ENCODE peak calls at places on chromosomes 13 and 19, in eight cellular contexts. N is AG10803, Z is choroid plexus epithelial cell, J is AG09319, Q is ascending aorta, C is GM12864, Y is kidney epithelial cell, P is neural progenitor cell. V is an unnamed sample.

GRCh38 chr19:2288010-2288742 is 6.2 kb upstream of the PEAK3 start:
- DNase-seq in J (no peak), Q (no peak), C (no peak), P (no peak), Y (no peak), Z (no peak), N (no peak), V (no peak)

GRCh38 chr19:16571689-16572331 is 405 bp downstream of the SLC35E1 start:
- DNase-seq in Y (no peak), P (no peak), Z (peak), J (no peak), C (no peak), N (peak), Q (no peak), V (no peak)

GRCh38 chr19:40596608-40597328 is 4.4 kb upstream of the LTBP4 start:
- DNase-seq in J (no peak), P (peak), C (no peak), Y (no peak), N (no peak), Q (no peak), Z (peak), V (peak)

GRCh38 chr13:32277838-32278237 is 37.3 kb downstream of the ZAR1L start:
- DNase-seq in N (no peak), Z (no peak), P (no peak), J (no peak), Q (no peak), C (no peak), Y (no peak), V (no peak)

GRCh38 chr13:27006519-27007161 is 165.0 kb downstream of the USP12 start:
- DNase-seq in C (no peak), Q (no peak), N (peak), P (peak), Z (peak), J (no peak), Y (no peak), V (peak)

GRCh38 chr13:33721719-33722118 is 96.2 kb upstream of the RFC3 start:
- DNase-seq in N (peak), J (no peak), P (no peak), Z (peak), Q (no peak), Y (no peak), C (no peak), V (no peak)

GRCh38 chr13:93577105-93577504 is 350.5 kb downstream of the GPC6 start:
- DNase-seq in Z (no peak), Q (no peak), P (no peak), Y (no peak), C (no peak), J (no peak), N (no peak), V (no peak)

GRCh38 chr19:10766681-10767201 is 48.9 kb downstream of the DNM2 start:
- DNase-seq in N (peak), Q (no peak), C (no peak), Z (peak), J (no peak), P (no peak), Y (no peak), V (no peak)

GRCh38 chr19:42433503-42434260 is 6.5 kb upstream of the LIPE start:
- DNase-seq in C (no peak), N (peak), Q (no peak), P (peak), Y (no peak), Z (peak), J (no peak), V (peak)

GRCh38 chr13:111275382-111275781 is 45.1 kb upstream of the TEX29 start:
- DNase-seq in J (no peak), C (no peak), P (no peak), N (no peak), Z (no peak), Q (no peak), Y (no peak), V (no peak)

GRCh38 chr13:94620286-94620896 is 18.7 kb downstream of the GPR180 start:
- DNase-seq in N (peak), P (peak), Q (no peak), Z (peak), C (no peak), J (no peak), Y (no peak), V (peak)

GRCh38 chr13:52344108-52344507 is 61.9 kb downstream of the THSD1 start:
- DNase-seq in J (no peak), P (no peak), N (peak), Z (no peak), Y (no peak), C (no peak), Q (no peak), V (peak)

GRCh38 chr19:35143818-35144217 is 763 bp downstream of the FXYD7 start:
- DNase-seq in C (no peak), J (no peak), Z (no peak), Q (no peak), Y (no peak), P (no peak), N (no peak), V (no peak)

GRCh38 chr19:35899547-35900214 is 659 bp downstream of the NFKBID start:
- DNase-seq in Y (peak), J (peak), P (peak), C (peak), N (peak), Q (no peak), Z (peak), V (peak)

GRCh38 chr19:2747349-2747748 is 7.5 kb upstream of the SLC39A3 start:
- DNase-seq in C (peak), Y (no peak), N (no peak), Q (no peak), P (no peak), J (no peak), Z (no peak), V (no peak)

GRCh38 chr19:11659612-11660011 is 62.3 kb downstream of the ZNF627 start:
- DNase-seq in Q (no peak), Z (peak), P (no peak), C (no peak), Y (no peak), J (no peak), N (peak), V (no peak)

GRCh38 chr19:48308695-48309586 is 16.4 kb upstream of the EMP3 start:
- DNase-seq in N (no peak), J (no peak), Y (no peak), Q (no peak), Z (peak), P (peak), C (no peak), V (no peak)
- TF ChIP-seq CTCF in N (peak), J (peak), Y (peak), Q (no peak), Z (peak), P (peak), C (peak), V (no peak)

DNA sequence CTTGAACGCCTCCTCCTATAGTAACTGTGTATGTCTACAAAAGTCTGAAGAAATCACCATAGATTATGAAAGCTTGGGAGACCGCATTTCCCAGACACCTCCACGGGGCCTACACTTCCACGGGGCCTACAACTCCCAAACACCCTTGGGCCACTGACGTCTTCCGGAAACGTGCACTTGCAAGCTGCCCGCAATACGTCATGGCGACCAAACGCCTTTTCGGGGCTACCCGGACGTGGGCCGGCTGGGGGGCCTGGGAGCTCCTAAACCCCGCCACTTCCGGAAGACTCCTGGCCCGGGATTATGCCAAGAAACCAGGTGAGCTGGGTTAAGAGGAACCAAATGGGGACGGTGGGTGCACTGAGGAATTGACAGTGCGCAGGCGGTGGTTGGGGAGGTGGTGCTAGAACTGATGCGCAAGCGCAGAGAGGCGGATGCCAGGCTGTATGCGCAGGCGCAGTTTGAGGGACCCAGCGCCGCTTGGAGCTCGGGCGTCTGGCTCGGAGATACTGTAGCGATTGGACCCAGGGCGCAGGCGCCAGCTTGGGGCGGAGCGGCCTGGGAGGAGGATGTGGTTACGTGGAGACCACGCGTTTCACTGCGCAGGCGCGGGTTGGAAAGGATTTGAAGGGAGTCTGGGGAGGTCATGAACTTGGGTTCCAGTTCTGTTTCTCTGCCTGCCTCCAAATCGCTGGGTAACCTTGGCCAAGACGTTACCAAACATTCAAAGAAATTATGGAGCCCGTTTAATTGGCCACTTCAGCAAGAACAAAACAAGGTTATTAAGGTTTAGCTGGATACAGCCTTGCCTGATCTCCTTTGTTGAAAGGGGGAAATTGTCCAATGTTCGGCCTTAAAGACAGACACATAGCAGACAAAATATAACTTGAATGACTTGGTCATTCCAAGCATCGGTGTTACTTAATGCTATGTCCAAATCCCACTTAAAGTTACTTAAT is at the start of gene MRPL54:
- DNase-seq in Z (peak), J (peak), N (peak), C (peak), Q (peak), P (peak), Y (peak), V (peak)
- TF ChIP-seq CTCF in Z (no peak), J (no peak), N (no peak), C (no peak), Q (no peak), P (no peak), Y (no peak), V (no peak)

DNA sequence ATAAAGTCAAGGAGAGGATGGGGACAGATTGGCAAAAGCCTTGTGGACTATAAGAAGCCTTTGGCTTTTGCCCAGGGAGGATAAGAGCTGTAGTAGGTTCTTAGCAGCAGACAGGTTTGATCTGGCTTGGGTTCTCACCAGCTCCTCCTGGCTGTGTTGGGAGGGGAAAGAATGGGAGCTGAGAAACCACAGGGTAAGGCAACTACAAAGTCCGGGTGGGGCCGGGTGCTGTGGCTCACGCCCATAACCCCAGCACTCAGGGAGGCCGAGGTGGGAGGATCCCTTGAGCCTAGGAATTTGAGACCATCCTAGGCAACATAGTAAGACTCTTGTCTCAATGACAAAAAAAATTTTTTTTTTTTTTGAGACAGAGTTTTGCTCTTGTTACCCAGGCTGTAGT is 20.6 kb downstream of the NECTIN2 start:
- DNase-seq in Q (no peak), Z (no peak), N (no peak), Y (no peak), P (no peak), C (no peak), J (no peak), V (no peak)
- TF ChIP-seq CTCF in Q (no peak), Z (no peak), N (no peak), Y (no peak), P (no peak), C (no peak), J (no peak), V (no peak)

GRCh38 chr13:48162182-48162581 is 67.3 kb upstream of the MED4 start:
- DNase-seq in Z (no peak), P (no peak), Q (no peak), N (no peak), C (no peak), J (no peak), Y (no peak), V (no peak)
- TF ChIP-seq CTCF in Z (no peak), P (no peak), Q (no peak), N (no peak), C (no peak), J (no peak), Y (no peak), V (no peak)

GRCh38 chr13:43085545-43085944 is 62.2 kb downstream of the DNAJC15 start:
- DNase-seq in J (no peak), P (no peak), C (no peak), Z (peak), Y (no peak), N (peak), Q (no peak), V (peak)
- TF ChIP-seq CTCF in J (peak), P (peak), C (peak), Z (peak), Y (peak), N (peak), Q (peak), V (peak)

GRCh38 chr13:113969973-113970611 is 3.8 kb downstream of the C13orf46 start:
- DNase-seq in Z (no peak), C (no peak), J (no peak), P (no peak), Q (no peak), N (no peak), Y (no peak), V (peak)

GRCh38 chr13:113969311-113969972 is 4.4 kb downstream of the C13orf46 start:
- DNase-seq in C (no peak), Q (no peak), Z (no peak), P (no peak), J (no peak), N (no peak), Y (no peak), V (no peak)

GRCh38 chr13:113967206-113967720 is 6.6 kb downstream of the C13orf46 start:
- DNase-seq in P (no peak), N (no peak), J (no peak), Z (no peak), Y (no peak), Q (no peak), C (no peak), V (no peak)

GRCh38 chr13:113967729-113968462 is 6.0 kb downstream of the C13orf46 start:
- DNase-seq in Y (no peak), Z (no peak), N (no peak), C (no peak), Q (no peak), P (no peak), J (no peak), V (no peak)

DNA sequence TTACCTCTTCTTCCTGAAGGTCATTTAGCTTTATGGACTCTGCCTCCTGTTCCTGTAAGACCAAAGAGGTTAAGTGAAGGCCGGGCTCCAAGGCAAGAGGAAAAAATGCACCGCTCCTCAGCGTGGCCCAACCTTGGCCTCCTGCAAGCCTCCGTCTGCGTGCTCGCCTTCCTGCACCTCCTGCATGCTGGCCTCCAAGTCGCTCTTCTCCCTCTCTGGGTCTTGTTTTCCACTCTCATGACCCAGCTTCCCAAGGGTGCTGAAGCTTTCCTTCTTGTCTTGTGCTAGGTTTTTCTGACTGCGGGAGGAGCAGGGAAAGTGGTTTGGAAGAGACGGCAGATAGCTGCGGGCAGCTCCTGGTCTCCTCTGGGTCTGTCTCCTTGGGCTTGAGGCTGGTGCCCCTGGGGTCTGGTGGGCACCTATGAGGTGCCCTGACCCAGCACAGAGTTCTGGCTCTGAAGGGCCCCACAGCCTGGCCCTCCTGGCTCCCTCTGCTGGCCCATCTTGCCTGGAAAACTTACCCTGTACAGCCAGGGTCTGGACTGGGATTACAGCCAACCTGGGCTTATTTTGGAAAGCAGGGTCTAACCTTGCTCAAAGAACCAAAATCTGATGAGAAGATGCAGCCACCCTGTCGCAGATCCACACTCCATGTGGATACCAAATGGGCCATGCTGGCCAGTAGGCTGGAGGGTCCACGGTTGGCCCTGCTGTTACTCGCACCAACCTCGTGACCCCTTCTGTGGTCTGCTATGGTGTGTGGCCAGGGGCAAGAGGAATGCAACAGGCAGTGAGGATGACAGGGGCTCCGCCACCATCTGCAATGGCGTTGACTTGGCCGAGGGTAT is 5.2 kb downstream of the C13orf46 start:
- DNase-seq in P (no peak), Y (no peak), C (no peak), Z (no peak), Q (no peak), N (no peak), J (no peak), V (no peak)
- TF ChIP-seq CTCF in P (no peak), Y (no peak), C (no peak), Z (peak), Q (no peak), N (no peak), J (no peak), V (no peak)

GRCh38 chr13:113126265-113127150 is 3.9 kb downstream of the F10 start:
- DNase-seq in N (no peak), P (no peak), J (no peak), Y (no peak), Q (no peak), C (no peak), Z (no peak), V (no peak)
- TF ChIP-seq CTCF in N (no peak), P (no peak), J (no peak), Y (no peak), Q (no peak), C (no peak), Z (no peak), V (no peak)

GRCh38 chr19:18253716-18254115 is 20.5 kb downstream of the IQCN start:
- DNase-seq in Z (no peak), N (no peak), Q (no peak), P (no peak), C (no peak), Y (no peak), J (no peak), V (no peak)

GRCh38 chr19:18253130-18253529 is 21.1 kb downstream of the IQCN start:
- DNase-seq in P (no peak), N (no peak), C (no peak), Y (no peak), J (no peak), Q (no peak), Z (no peak), V (no peak)

GRCh38 chr19:18252370-18252717 is 21.9 kb downstream of the IQCN start:
- DNase-seq in Z (no peak), J (no peak), C (no peak), Q (no peak), P (no peak), N (no peak), Y (no peak), V (no peak)

GRCh38 chr19:18257503-18258470 is 16.5 kb downstream of the IQCN start:
- DNase-seq in C (no peak), Q (no peak), P (no peak), Y (no peak), J (no peak), Z (no peak), N (no peak), V (no peak)

DNA sequence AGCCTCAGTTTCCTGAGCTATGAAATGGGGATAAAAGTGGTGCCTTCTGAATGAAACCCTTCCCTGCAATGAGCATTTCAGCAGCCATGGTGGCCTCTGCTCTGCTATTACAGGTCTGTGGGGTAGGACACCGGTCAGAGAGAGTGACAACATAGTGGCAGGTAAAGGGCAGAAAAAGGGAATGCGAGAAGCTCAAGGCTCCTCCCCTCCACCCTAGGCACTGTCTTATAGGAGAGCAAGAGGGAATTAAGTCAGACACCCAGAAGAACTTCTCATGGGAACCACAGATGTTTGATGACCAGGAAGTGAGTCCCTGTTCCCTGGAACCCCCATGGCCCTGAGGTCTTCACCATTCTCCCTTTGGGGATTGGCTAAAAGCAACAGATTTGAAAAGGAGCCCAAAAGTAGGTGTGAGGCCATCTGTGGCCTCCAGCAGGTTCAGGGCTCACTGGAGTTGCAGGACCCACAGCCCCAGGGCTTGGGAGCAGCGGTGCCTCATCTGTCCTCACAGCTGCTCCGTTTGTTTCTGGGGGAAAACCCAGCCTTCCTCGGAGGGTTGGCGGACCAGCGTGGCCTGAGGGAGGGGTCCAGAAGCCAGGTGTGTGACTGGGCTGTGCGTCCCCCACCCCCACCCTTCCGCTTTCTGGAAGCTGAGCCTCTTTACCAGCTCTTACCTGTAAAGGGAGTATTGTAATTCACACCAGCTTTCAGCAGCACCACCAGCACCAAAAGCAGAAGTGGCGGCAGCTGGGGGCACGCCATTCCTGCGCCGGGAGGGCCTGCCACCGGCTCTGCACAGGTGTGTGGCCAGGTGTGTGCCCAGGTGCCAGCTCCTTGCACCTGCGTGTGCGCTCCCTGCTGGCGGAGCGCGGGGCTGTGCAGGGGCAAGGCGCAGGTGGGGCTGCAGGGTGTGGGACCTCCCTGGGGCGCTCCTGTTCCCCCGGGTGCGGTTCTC is 19.4 kb downstream of the IQCN start:
- DNase-seq in N (no peak), Y (no peak), C (no peak), P (no peak), Z (no peak), J (no peak), Q (no peak), V (no peak)
- TF ChIP-seq CTCF in N (no peak), Y (peak), C (peak), P (peak), Z (no peak), J (no peak), Q (no peak), V (no peak)

V was measured in MCF 10A.